ENCODE peak calls at places on chromosomes 7 and 10, in four cellular contexts. G is WERI-Rb-1, A is heart left ventricle, Z is neural progenitor cell. Q is an unnamed sample. For H3K27me3 and H3K36me3, the result is how much of the 10 kb centered on the place peaks cover.

GRCh38 chr7:102991077-102991539 is 78.3 kb downstream of the LRRC17 start:
- DNase-seq in G (no peak), A (no peak), Z (no peak), Q (no peak)

GRCh38 chr10:5945561-5946418 is 31.6 kb downstream of the IL15RA start:
- DNase-seq in G (no peak), A (peak), Z (no peak), Q (no peak)

GRCh38 chr10:131921191-131921590 is 20.4 kb downstream of the PPP2R2D start:
- DNase-seq in G (no peak), A (no peak), Z (peak), Q (no peak)

GRCh38 chr7:36303202-36304098 is 86.2 kb upstream of the ANLN start:
- DNase-seq in G (no peak), A (peak), Z (peak), Q (no peak)

GRCh38 chr10:114470956-114471905 is 66.9 kb upstream of the AFAP1L2 start:
- DNase-seq in G (peak), A (peak), Z (peak), Q (peak)

GRCh38 chr7:23524473-23524872 is 7.3 kb downstream of the TRA2A start:
- DNase-seq in G (no peak), A (no peak), Z (no peak), Q (no peak)

GRCh38 chr10:13717571-13717935 is 130.8 kb downstream of the PRPF18 start:
- DNase-seq in G (no peak), A (no peak), Z (no peak), Q (no peak)

GRCh38 chr10:75404335-75405200 is 3.0 kb upstream of the ZNF503 start:
- DNase-seq in G (peak), A (no peak), Z (peak), Q (peak)

GRCh38 chr10:60894816-60895215 is 49.2 kb downstream of the RHOBTB1 start:
- DNase-seq in G (no peak), A (no peak), Z (no peak), Q (no peak)

GRCh38 chr7:157032644-157033482 is 22.4 kb upstream of the MNX1 start:
- DNase-seq in G (no peak), A (no peak), Z (no peak), Q (no peak)

GRCh38 chr7:92691578-92691977 is 101.4 kb upstream of the FAM133B start:
- DNase-seq in G (no peak), A (no peak), Z (peak), Q (no peak)

GRCh38 chr7:20083781-20084180 is 133.4 kb downstream of the MACC1 start:
- DNase-seq in G (no peak), A (no peak), Z (no peak), Q (no peak)

GRCh38 chr7:37642028-37642540 is 41.5 kb upstream of the GPR141 start:
- DNase-seq in G (no peak), A (no peak), Z (peak), Q (no peak)

GRCh38 chr7:47556511-47557180 is 25.3 kb downstream of the TNS3 start:
- DNase-seq in G (no peak), A (no peak), Z (no peak), Q (no peak)

GRCh38 chr10:123552760-123553554 is 113.2 kb upstream of the GPR26 start:
- DNase-seq in G (no peak), A (no peak), Z (no peak), Q (no peak)

GRCh38 chr7:30726296-30727006 is 25.5 kb upstream of the INMT start:
- DNase-seq in G (no peak), A (no peak), Z (no peak), Q (no peak)

GRCh38 chr10:112732277-112732891 is 217.7 kb upstream of the TCF7L2 start:
- DNase-seq in G (no peak), A (no peak), Z (peak), Q (no peak)

GRCh38 chr10:122301055-122301810 is 30.1 kb downstream of the BTBD16 start:
- DNase-seq in G (no peak), A (no peak), Z (no peak), Q (no peak)

GRCh38 chr10:76899490-76899889 is 738.1 kb downstream of the KCNMA1 start:
- DNase-seq in G (no peak), A (no peak), Z (no peak), Q (no peak)

GRCh38 chr7:123191132-123191531 is 8.6 kb downstream of the SLC13A1 start:
- DNase-seq in G (no peak), A (no peak), Z (no peak), Q (peak)

GRCh38 chr10:110641256-110641655 is 2.9 kb upstream of the RBM20 start:
- DNase-seq in G (peak), A (peak), Z (peak), Q (no peak)

GRCh38 chr10:43693602-43694001 is 44.9 kb upstream of the ZNF32 start:
- DNase-seq in G (no peak), A (no peak), Z (no peak), Q (no peak)

GRCh38 chr10:12299222-12299973 is 49.9 kb upstream of the CAMK1D start:
- DNase-seq in G (no peak), A (no peak), Z (no peak), Q (peak)

GRCh38 chr7:134458341-134458805 is 527 bp downstream of the AKR1B1 start:
- DNase-seq in G (peak), A (peak), Z (peak), Q (peak)

GRCh38 chr7:14850039-14850438 is 52.5 kb downstream of the DGKB start:
- DNase-seq in G (no peak), A (no peak), Z (no peak), Q (no peak)

GRCh38 chr7:157964521-157964920 is 623.1 kb downstream of the PTPRN2 start:
- DNase-seq in G (no peak), A (no peak), Z (no peak), Q (no peak)

GRCh38 chr7:46550864-46551263 is 629.8 kb upstream of the IGFBP3 start:
- DNase-seq in G (no peak), A (no peak), Z (no peak), Q (no peak)
- H3K4me3 ChIP-seq in G (no peak), A (no peak), Z (no peak), Q (no peak)

GRCh38 chr7:27150568-27151340 is 1.6 kb downstream of the HOXA3 start:
- DNase-seq in G (peak), A (peak), Z (peak), Q (peak)

GRCh38 chr7:27149817-27150567 is 2.4 kb downstream of the HOXA3 start:
- DNase-seq in G (no peak), A (no peak), Z (no peak), Q (no peak)

GRCh38 chr7:27151945-27152815 is at the start of gene HOXA3:
- DNase-seq in G (peak), A (no peak), Z (no peak), Q (peak)

GRCh38 chr7:27152816-27153486 is 568 bp upstream of the HOXA3 start:
- DNase-seq in G (no peak), A (no peak), Z (no peak), Q (peak)

DNA sequence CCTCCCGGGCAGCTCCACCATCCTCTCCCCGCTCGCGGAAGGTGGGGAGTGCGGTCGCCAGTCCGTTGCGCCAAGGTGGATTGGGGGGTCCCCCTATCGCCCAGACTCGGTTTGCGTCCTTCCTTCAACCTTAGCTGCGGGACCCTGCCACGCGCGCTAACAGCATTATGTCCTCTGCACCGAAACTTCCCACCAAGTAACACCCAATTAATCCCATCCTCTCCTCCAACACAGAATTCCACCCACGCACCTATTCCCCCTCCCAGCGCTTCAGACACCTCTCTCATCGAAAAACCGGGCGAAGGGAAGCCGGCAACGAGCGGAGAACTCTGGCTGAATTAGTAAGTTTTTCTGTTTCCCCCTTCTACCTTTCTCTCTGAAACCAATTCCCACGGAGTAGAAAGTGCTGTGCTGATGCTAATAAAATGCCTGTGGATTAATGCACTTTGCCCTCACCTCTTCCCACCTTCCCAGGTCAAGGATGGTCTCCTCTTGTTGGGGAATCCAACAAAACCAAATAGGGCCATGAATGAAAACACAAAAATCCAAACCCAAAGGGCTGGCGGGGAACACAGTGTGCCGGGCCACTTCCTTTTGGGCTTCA is 940 bp downstream of the HOXA3 start:
- DNase-seq in G (no peak), A (no peak), Z (no peak), Q (no peak)
- H3K27me3 ChIP-seq in G (half or more), A (half or more), Z (half or more), Q (under half)

GRCh38 chr7:73704640-73705550 is 14.6 kb downstream of the STX1A start:
- DNase-seq in G (peak), A (no peak), Z (no peak), Q (no peak)
- H3K36me3 ChIP-seq in G (under half), A (under half), Z (under half), Q (under half)

GRCh38 chr10:81000781-81001180 is 463.1 kb downstream of the SH2D4B start:
- DNase-seq in G (no peak), A (no peak), Z (no peak), Q (no peak)
- H3K4me3 ChIP-seq in G (no peak), A (no peak), Z (no peak), Q (no peak)

GRCh38 chr7:150739045-150739432 is 1.8 kb downstream of the GIMAP5 start:
- DNase-seq in G (no peak), A (no peak), Z (no peak), Q (no peak)

GRCh38 chr7:150745086-150745485 is 7.9 kb downstream of the GIMAP5 start:
- DNase-seq in G (no peak), A (no peak), Z (no peak), Q (no peak)

GRCh38 chr7:150740053-150740452 is 2.8 kb downstream of the GIMAP5 start:
- DNase-seq in G (no peak), A (peak), Z (no peak), Q (no peak)

GRCh38 chr7:150744041-150744656 is 6.9 kb downstream of the GIMAP5 start:
- DNase-seq in G (no peak), A (no peak), Z (no peak), Q (no peak)

DNA sequence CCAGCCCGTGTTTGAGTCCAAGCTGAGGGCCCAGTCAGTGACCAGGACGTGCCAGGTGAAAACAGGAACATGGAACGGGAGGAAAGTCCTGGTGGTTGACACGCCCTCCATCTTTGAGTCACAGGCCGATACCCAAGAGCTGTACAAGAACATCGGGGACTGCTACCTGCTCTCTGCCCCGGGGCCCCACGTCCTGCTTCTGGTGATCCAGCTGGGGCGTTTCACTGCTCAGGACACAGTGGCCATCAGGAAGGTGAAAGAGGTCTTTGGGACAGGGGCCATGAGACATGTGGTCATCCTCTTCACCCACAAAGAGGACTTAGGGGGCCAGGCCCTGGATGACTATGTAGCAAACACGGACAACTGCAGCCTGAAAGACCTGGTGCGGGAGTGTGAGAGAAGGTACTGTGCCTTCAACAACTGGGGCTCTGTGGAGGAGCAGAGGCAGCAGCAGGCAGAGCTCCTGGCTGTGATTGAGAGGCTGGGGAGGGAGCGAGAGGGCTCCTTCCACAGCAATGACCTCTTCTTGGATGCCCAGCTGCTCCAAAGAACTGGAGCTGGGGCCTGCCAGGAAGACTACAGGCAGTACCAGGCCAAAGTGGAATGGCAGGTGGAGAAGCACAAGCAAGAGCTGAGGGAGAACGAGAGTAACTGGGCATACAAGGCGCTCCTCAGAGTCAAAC is 5.2 kb downstream of the GIMAP5 start:
- DNase-seq in G (no peak), A (no peak), Z (no peak), Q (no peak)
- H3K27me3 ChIP-seq in G (under half), A (under half), Z (half or more), Q (under half)

DNA sequence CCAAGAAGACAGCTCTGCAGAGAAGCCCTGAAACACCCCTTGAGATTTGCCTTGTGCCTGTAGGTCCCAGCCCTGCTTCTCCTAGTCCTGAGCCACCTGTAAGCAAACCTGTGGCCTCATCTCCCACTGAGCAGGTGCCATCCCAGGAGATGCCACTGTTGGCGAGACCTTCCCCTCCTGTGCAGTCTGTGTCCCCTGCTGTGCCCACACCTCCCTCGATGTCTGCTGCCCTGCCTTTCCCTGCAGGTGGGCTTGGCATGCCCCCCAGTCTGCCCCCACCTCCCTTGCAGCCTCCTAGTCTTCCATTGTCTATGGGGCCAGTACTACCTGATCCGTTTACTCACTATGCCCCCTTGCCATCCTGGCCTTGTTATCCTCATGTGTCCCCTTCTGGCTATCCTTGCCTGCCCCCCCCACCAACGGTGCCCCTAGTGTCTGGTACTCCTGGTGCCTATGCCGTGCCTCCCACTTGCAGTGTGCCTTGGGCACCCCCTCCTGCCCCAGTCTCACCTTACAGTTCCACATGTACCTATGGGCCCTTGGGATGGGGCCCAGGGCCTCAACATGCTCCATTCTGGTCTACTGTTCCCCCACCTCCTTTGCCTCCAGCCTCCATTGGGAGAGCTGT is 8.2 kb downstream of the PPRC1 start:
- DNase-seq in G (no peak), A (no peak), Z (no peak), Q (no peak)
- H3K36me3 ChIP-seq in G (half or more), A (half or more), Z (under half), Q (under half)

DNA sequence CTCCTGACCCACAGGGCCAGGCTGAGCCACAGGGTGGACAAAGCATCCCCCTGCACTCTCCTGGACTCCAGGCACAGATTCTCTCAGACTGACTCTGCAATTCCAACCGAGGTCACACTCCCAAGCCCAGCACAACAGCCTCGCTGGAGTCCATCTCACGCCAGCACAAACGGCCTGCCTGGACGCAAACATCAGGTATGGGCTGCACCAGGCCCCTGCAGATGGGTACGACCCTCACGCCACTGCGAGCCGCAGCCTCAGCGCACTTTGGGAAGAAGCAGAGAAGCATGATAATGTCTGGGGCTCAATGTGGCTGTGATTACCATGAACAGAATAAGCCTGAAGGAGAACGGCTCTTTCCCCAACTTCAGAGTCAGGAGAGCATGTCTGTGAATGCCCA is 66.4 kb upstream of the CFAP46 start:
- DNase-seq in G (no peak), A (no peak), Z (no peak), Q (no peak)
- H3K4me3 ChIP-seq in G (no peak), A (no peak), Z (no peak), Q (no peak)

GRCh38 chr10:119538632-119539358 is 3.7 kb downstream of the RGS10 start:
- DNase-seq in G (peak), A (no peak), Z (no peak), Q (no peak)
- H3K27me3 ChIP-seq in G (under half), A (under half), Z (half or more), Q (under half)

DNA sequence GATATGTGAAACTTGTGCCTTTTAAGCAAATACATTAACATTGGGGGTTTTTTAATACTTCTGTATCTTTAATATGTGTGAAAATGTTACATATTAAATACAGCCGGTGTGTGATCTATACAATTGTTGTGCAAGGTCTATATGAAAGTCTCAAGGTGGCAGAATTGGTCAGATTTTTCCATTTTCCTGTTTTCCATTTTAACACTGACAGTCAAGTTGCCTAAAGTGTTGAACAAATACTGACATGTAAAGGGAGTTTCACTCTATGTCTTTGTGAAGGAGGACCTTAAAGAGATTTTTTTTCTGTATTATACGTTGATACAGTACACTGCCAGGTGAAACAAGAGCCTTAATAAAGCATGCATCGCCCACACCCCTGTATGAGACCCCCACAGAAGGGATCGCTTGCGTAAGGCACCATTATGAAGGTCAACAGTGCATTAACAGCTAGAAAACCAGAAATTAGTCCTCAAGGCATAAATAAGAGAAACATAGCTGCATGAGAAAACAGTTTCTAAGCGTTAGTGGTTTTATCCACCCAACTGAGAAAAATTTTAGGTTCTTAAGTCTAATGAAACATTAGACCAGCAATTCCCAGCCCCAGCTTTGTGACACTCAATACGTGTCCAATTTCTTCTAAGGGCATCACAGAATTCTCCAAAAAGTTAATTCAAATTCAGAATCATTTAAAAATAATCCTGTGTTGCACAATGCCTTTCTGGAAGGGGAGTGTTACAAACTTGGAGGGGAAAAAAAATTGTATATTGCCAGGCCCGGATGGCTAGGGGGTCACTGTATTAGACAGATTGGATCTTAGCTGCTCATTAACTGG is 6.9 kb downstream of the KLF6 start:
- DNase-seq in G (no peak), A (no peak), Z (no peak), Q (no peak)
- H3K36me3 ChIP-seq in G (under half), A (half or more), Z (under half), Q (half or more)

DNA sequence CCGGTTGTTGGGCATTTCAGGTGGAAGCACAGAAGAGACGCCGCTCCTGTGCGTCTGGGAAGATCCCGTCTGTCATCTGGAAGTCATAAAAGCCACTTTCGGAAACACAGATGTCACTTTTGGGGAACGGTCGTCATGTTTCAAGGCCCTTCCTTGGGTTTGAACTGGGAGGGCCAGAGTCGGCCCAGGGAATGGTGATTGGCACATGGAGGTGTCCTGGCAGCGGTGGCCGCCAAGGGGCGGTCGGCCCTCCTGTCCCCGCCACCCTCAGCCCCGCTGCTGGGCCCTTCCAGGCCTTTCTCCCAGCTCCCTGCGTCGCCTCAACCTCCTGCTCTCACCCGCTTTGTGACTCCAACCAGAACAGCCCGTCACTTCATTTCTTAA is 115.2 kb upstream of the SFMBT2 start:
- DNase-seq in G (no peak), A (no peak), Z (no peak), Q (no peak)
- H3K4me3 ChIP-seq in G (no peak), A (no peak), Z (no peak), Q (no peak)

Q was measured in pancreas.